ENCODE peak calls at places on chromosomes 3 and 15, in four cellular contexts. Q, E, V and Z are unnamed samples.

GRCh38 chr3:149494759-149495580 is 20.5 kb downstream of the TM4SF4 start:
- DNase-seq in E (no peak), Q (no peak), V (no peak), Z (no peak)

GRCh38 chr3:178583963-178584575 is 47.8 kb downstream of the KCNMB2 start:
- DNase-seq in E (no peak), V (no peak), Q (no peak), Z (no peak)

GRCh38 chr3:20576228-20576627 is 390.2 kb upstream of the SGO1 start:
- DNase-seq in E (no peak), V (no peak), Q (no peak), Z (no peak)

GRCh38 chr3:58008140-58009025 is at the start of gene FLNB:
- DNase-seq in Q (peak), E (peak), V (peak), Z (no peak)

GRCh38 chr3:54360320-54360719 is 238.0 kb downstream of the CACNA2D3 start:
- DNase-seq in Q (no peak), V (no peak), E (no peak), Z (no peak)

GRCh38 chr15:95292790-95293450 is 1037.6 kb upstream of the NR2F2 start:
- DNase-seq in V (no peak), E (no peak), Q (no peak), Z (no peak)

GRCh38 chr15:92391640-92392039 is 2.0 kb upstream of the ST8SIA2 start:
- DNase-seq in V (peak), E (peak), Q (no peak), Z (no peak)

GRCh38 chr15:64348455-64348854 is 7.5 kb downstream of the CSNK1G1 start:
- DNase-seq in Q (no peak), E (no peak), V (no peak), Z (no peak)

GRCh38 chr3:126100688-126101301 is 16.9 kb upstream of the SLC41A3 start:
- DNase-seq in Q (no peak), E (no peak), V (no peak), Z (peak)

GRCh38 chr3:124780356-124780755 is 50.1 kb downstream of the UMPS start:
- DNase-seq in V (no peak), Q (no peak), E (no peak), Z (no peak)

GRCh38 chr3:30256474-30256873 is 349.9 kb upstream of the TGFBR2 start:
- DNase-seq in E (peak), Q (no peak), V (no peak), Z (no peak)
- TF ChIP-seq ATF3 in E (no peak), Q (no peak), V (no peak), Z (no peak)

DNA sequence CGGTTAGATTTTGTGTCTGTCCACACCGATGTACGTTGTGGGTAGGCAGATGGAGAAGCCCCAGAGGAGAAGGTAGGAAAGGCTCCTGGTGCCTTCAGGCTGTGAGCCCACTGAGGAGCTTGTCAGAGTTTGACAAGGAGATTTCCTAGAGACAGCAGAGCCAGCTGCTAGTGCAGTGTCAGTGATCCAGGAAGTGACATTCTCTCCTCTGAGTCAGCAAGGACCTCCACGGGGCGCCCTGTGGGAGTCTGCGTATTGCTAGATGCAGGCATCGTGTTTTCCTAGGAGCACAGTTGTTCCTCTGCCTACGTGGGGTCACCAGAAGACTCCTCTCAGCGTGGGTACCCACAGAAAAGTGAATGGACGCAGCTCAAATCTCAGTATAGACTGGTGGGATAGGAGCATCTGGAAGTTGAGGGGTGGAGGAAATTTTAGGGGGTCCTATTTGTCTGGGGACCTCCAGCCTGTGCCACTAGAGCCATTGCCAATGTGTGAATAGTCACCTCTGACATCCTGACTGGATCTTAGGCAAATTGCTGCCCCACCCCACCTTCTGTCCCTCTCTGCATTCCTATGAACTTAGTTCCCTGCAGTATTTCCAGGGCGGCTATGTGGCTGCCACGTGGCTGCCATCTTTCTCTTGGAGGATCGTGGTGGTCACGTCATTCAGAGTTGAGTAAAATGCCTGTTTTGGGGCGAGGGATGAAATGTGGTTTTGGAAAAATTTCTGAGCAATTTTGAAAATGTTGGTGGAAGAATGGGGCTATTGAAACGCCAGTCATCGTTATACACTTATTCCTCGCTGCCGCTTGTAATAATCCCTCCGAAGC is 84.8 kb upstream of the KLHL25 start:
- DNase-seq in V (no peak), E (no peak), Q (no peak), Z (no peak)
- TF ChIP-seq ZBTB33 in V (no peak), E (no peak), Q (no peak), Z (no peak)

DNA sequence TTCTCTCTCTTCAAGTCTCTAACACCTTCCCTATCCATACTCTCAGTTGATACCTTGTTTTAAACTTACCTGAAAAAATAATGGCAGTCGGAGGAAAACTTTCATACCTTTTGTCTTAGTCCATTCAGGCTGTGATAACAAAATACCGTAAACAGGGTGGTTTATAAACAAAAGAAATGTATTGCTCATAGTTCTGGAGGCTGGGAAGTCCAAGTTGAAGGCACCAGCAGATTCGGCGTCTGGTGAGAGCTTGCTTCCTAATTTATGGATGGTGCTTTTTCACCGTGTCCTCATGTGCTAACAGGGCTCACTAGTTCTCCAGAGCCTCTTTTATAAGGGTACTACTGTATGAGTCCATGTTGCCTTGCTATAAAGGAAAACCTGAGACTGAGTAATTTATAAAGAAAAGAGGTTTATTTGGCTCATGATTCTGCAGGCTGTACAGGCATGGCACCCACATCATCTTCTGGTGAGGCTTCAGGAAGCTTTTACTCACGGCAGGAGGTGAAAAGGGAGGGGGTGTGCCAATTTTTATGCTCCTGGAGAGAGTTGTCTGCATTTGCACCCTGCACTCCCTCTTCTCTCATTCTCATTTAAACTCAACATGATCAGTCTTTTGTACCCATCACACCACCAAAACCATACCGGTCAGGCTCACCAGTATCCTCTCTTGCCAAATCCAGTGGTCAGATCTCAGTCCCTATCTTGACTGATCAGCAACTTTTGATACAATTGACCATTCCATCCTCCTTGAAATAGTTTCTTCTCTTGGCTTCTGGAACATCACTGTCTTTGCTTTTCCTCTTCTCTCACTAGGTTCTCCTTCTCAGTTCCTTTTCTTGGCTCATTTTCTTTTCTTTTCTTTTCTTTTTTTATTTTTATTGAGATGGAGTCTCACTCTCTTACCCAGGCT is 21.6 kb downstream of the ST6GAL1 start:
- DNase-seq in E (no peak), Q (no peak), V (no peak), Z (no peak)
- TF ChIP-seq ATF3 in E (no peak), Q (no peak), V (no peak), Z (no peak)

GRCh38 chr3:187222801-187223200 is 25.5 kb downstream of the RTP1 start:
- DNase-seq in E (peak), V (no peak), Q (no peak), Z (no peak)
- TF ChIP-seq ZBTB33 in E (no peak), V (no peak), Q (no peak), Z (no peak)

GRCh38 chr3:18425641-18426403 is 683 bp upstream of the SATB1 start:
- DNase-seq in V (no peak), E (no peak), Q (no peak), Z (no peak)
- TF ChIP-seq ATF3 in V (no peak), E (no peak), Q (no peak), Z (no peak)

DNA sequence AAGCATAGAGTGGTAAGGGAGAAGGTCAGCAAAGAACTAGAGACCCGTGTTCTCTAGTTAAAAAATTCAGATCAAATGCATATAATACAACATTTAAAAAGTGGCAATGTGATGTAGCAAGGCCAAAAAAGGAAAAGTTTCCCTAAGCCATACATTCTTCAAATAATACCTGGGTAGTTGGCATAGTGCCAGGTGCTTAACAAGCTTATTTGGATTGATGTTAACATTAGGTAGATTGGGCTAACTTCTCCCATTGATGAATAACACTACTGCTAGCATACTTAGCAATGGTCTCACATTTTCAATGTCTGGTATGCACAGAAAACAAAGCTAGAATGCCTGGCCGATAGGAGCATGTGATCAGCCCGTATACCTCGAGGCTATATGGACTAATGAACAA is 283.6 kb upstream of the RARB start:
- DNase-seq in V (no peak), E (no peak), Q (no peak), Z (no peak)
- TF ChIP-seq ZBTB33 in V (no peak), E (no peak), Q (no peak), Z (no peak)